ENCODE peak calls at places on chromosome 21, in eight cellular contexts. E is HCT116; O is fibroblast of mammary gland; M is neural progenitor cell; A is stimulated activated CD4-positive, alpha-beta T cell treated with anti-CD3 and anti-CD28 coated beads, Interleukin-1b, Interleukin-23, amount 100 ng/mL, for 24 hours; F is activated T-cell treated with anti-CD3 and anti-CD28 coated beads, Interleukin-2, amount 50 U/mL, for 72 hours; X is stimulated activated CD8-positive, alpha-beta memory T cell treated with anti-CD3 and anti-CD28 coated beads, Interleukin-4, amount 100 ng/mL, for 24 hours; W is HTR-8/SVneo. K is an unnamed sample.

GRCh38 chr21:42691901-42692559 is 38.6 kb downstream of the PDE9A start:
- DNase-seq in X (no peak), O (no peak), M (no peak), E (no peak), W (no peak), A (no peak), F (no peak), K (no peak)

GRCh38 chr21:41170442-41170841 is 2.5 kb downstream of the BACE2 start:
- DNase-seq in A (no peak), X (no peak), W (peak), M (peak), E (no peak), O (peak), F (peak), K (no peak)

GRCh38 chr21:16587671-16588379 is 858.0 kb downstream of the USP25 start:
- DNase-seq in E (no peak), A (no peak), O (peak), M (peak), W (no peak), X (no peak), F (no peak), K (no peak)

GRCh38 chr21:43657355-43658093 is 1.8 kb downstream of the HSF2BP start:
- DNase-seq in A (no peak), M (no peak), O (no peak), E (no peak), X (no peak), F (no peak), W (no peak), K (no peak)

GRCh38 chr21:26881504-26882228 is 36.5 kb upstream of the ADAMTS1 start:
- DNase-seq in A (no peak), W (peak), M (peak), E (no peak), X (no peak), O (peak), F (no peak), K (no peak)

GRCh38 chr21:37557261-37557950 is 190.8 kb downstream of the DYRK1A start:
- DNase-seq in M (no peak), X (no peak), O (no peak), E (no peak), W (no peak), F (no peak), A (no peak), K (no peak)

GRCh38 chr21:45132841-45133573 is 58.6 kb downstream of the ADARB1 start:
- DNase-seq in W (no peak), X (no peak), O (no peak), A (no peak), E (no peak), M (no peak), F (no peak), K (no peak)

GRCh38 chr21:20253261-20253660 is 744.9 kb upstream of the NCAM2 start:
- DNase-seq in X (no peak), F (no peak), O (no peak), W (no peak), E (no peak), M (no peak), A (no peak), K (no peak)

GRCh38 chr21:37509802-37510393 is 143.3 kb downstream of the DYRK1A start:
- DNase-seq in M (no peak), X (no peak), W (no peak), A (no peak), E (no peak), O (peak), F (no peak), K (no peak)

GRCh38 chr21:45552696-45553391 is 10.6 kb upstream of the SLC19A1 start:
- DNase-seq in E (no peak), A (no peak), M (no peak), F (no peak), X (no peak), W (no peak), O (no peak), K (no peak)

GRCh38 chr21:27761623-27762022 is 794.7 kb upstream of the ADAMTS5 start:
- DNase-seq in A (no peak), X (no peak), W (no peak), M (no peak), F (no peak), E (no peak), O (no peak), K (no peak)

GRCh38 chr21:14762734-14763694 is 216.9 kb upstream of the SAMSN1 start:
- DNase-seq in M (no peak), W (no peak), X (no peak), E (no peak), O (no peak), F (no peak), A (no peak), K (no peak)

GRCh38 chr21:41565550-41565949 is 57.6 kb upstream of the TMPRSS2 start:
- DNase-seq in M (no peak), E (no peak), F (no peak), O (no peak), X (no peak), A (no peak), W (no peak), K (no peak)

GRCh38 chr21:42460391-42461184 is 35.4 kb downstream of the RSPH1 start:
- DNase-seq in X (no peak), M (peak), E (no peak), W (no peak), A (no peak), O (no peak), F (no peak), K (no peak)

GRCh38 chr21:31875424-31876097 is 2.7 kb downstream of the HUNK start:
- DNase-seq in E (no peak), X (no peak), A (no peak), O (no peak), F (no peak), W (no peak), M (no peak), K (no peak)

GRCh38 chr21:42376338-42376982 is 10.1 kb upstream of the TFF1 start:
- DNase-seq in A (no peak), X (no peak), E (no peak), W (no peak), M (no peak), O (no peak), F (no peak), K (no peak)

K was measured in mesothelial cell of epicardium.